ENCODE peak calls at places on chromosomes 5 and 9, in four cellular contexts. V is K562, J is GM12878, M is H1. R is an unnamed sample.

GRCh38 chr5:63822633-63823032 is 139.6 kb downstream of the HTR1A start:
- DNase-seq in V (no peak), J (no peak), M (no peak), R (no peak)

GRCh38 chr9:108761530-108762347 is 94.0 kb downstream of the ACTL7B start:
- DNase-seq in V (peak), M (peak), J (no peak), R (peak)

GRCh38 chr5:107289030-107289714 is 381.6 kb downstream of the EFNA5 start:
- DNase-seq in M (no peak), V (no peak), J (peak), R (no peak)

GRCh38 chr9:6186691-6187090 is 28.9 kb upstream of the IL33 start:
- DNase-seq in V (no peak), M (no peak), J (no peak), R (no peak)

GRCh38 chr5:132961887-132962286 is 1.5 kb downstream of the AFF4 start:
- DNase-seq in V (no peak), M (no peak), J (no peak), R (peak)

GRCh38 chr9:129310666-129311350 is 132.7 kb upstream of the IER5L start:
- DNase-seq in J (no peak), V (no peak), M (no peak), R (peak)

GRCh38 chr5:612498-613424 is 621 bp downstream of the CEP72 start:
- DNase-seq in M (no peak), J (no peak), V (no peak), R (no peak)

GRCh38 chr9:33185858-33186257 is 18.7 kb upstream of the B4GALT1 start:
- DNase-seq in V (no peak), M (no peak), J (no peak), R (no peak)

GRCh38 chr5:1950708-1951103 is 68.0 kb upstream of the IRX4 start:
- DNase-seq in V (no peak), J (no peak), M (no peak), R (no peak)

GRCh38 chr9:119736478-119737454 is 367.5 kb upstream of the BRINP1 start:
- DNase-seq in J (peak), M (no peak), V (no peak), R (no peak)

GRCh38 chr9:114289106-114289505 is 33.8 kb upstream of the ORM1 start:
- DNase-seq in J (no peak), M (no peak), V (no peak), R (no peak)

GRCh38 chr9:135240222-135240621 is 152.8 kb downstream of the OLFM1 start:
- DNase-seq in M (no peak), J (no peak), V (no peak), R (no peak)

GRCh38 chr5:67165524-67166459 is 30.8 kb downstream of the CD180 start:
- DNase-seq in J (no peak), M (peak), V (peak), R (peak)

GRCh38 chr9:131423171-131423581 is 29.3 kb downstream of the PRRC2B start:
- DNase-seq in M (peak), V (no peak), J (peak), R (peak)

GRCh38 chr5:163727028-163727427 is 221.6 kb downstream of the MAT2B start:
- DNase-seq in J (peak), V (no peak), M (no peak), R (no peak)

GRCh38 chr5:126656397-126657007 is 55.8 kb downstream of the PHAX start:
- DNase-seq in J (no peak), V (peak), M (no peak), R (peak)

GRCh38 chr9:80285325-80285724 is 713.6 kb downstream of the TLE4 start:
- DNase-seq in V (no peak), M (no peak), J (no peak), R (peak)

GRCh38 chr5:26024774-26025173 is 1013.6 kb downstream of the CDH9 start:
- DNase-seq in J (no peak), M (peak), V (no peak), R (no peak)

GRCh38 chr5:131877873-131878272 is 67.6 kb downstream of the MEIKIN start:
- DNase-seq in M (no peak), J (no peak), V (no peak), R (no peak)

GRCh38 chr5:110590187-110590586 is 136.3 kb downstream of the TMEM232 start:
- DNase-seq in J (no peak), V (no peak), M (no peak), R (peak)

GRCh38 chr9:14062449-14063187 is 251.3 kb downstream of the NFIB start:
- DNase-seq in M (no peak), J (no peak), V (no peak), R (peak)

DNA sequence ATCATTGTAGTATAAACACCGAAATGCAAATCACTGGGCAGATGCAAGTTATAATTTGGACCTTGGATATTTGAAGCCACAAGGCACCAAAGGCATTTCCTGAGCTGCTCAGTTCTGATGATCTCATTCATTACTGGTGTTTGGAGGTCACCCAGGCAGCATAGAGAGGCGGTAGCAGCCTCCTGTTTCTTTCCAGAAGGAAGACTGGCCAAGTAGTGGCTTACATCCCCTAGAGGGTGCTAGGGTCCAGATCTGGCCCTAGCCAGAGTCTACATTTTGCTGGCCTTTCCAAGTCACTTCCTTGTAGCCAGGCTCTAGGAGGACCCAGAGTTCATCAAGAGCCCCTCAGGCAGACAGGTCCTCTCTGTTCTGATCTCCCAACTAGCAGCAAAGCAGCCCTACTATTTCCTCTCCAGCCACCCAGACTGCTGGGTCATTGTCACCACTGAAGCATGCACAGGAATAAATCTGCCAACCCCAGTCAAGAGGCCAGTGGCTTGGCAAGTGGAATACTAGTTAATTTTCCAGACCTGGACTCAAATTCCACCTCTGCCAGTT is 33.4 kb upstream of the TTC1 start:
- DNase-seq in M (no peak), J (no peak), V (no peak), R (peak)
- TF ChIP-seq CHD1 in M (no peak), J (no peak), V (no peak), R (no peak)

GRCh38 chr5:117337064-117337749 is 762.6 kb upstream of the SEMA6A start:
- DNase-seq in V (no peak), M (no peak), J (no peak), R (no peak)
- TF ChIP-seq CHD1 in V (no peak), M (no peak), J (no peak), R (no peak)

GRCh38 chr9:115595951-115596742 is 478.2 kb upstream of the TNC start:
- DNase-seq in J (no peak), M (no peak), V (no peak), R (peak)

GRCh38 chr9:115594551-115594950 is 476.6 kb upstream of the TNC start:
- DNase-seq in J (no peak), M (no peak), V (no peak), R (peak)

GRCh38 chr9:115596743-115597080 is 478.8 kb upstream of the TNC start:
- DNase-seq in M (no peak), V (no peak), J (no peak), R (no peak)

GRCh38 chr9:115591584-115591984 is 473.6 kb upstream of the TNC start:
- DNase-seq in V (peak), J (peak), M (peak), R (peak)

GRCh38 chr9:115593587-115594091 is 475.7 kb upstream of the TNC start:
- DNase-seq in J (no peak), M (no peak), V (peak), R (peak)
- TF ChIP-seq CHD1 in J (no peak), M (no peak), V (no peak), R (no peak)

GRCh38 chr9:19485193-19485592 is 76.4 kb downstream of the ACER2 start:
- DNase-seq in J (no peak), V (no peak), M (no peak), R (no peak)
- TF ChIP-seq CHD1 in J (no peak), V (no peak), M (no peak), R (no peak)

GRCh38 chr9:123401879-123402513 is 46.0 kb downstream of the CRB2 start:
- DNase-seq in J (no peak), M (no peak), V (peak), R (peak)

GRCh38 chr9:123400926-123401503 is 45.0 kb downstream of the CRB2 start:
- DNase-seq in J (no peak), V (no peak), M (no peak), R (no peak)

GRCh38 chr9:123397975-123398374 is 42.0 kb downstream of the CRB2 start:
- DNase-seq in M (no peak), V (no peak), J (no peak), R (no peak)

GRCh38 chr9:123402981-123403509 is 47.0 kb downstream of the CRB2 start:
- DNase-seq in J (no peak), V (no peak), M (no peak), R (no peak)

DNA sequence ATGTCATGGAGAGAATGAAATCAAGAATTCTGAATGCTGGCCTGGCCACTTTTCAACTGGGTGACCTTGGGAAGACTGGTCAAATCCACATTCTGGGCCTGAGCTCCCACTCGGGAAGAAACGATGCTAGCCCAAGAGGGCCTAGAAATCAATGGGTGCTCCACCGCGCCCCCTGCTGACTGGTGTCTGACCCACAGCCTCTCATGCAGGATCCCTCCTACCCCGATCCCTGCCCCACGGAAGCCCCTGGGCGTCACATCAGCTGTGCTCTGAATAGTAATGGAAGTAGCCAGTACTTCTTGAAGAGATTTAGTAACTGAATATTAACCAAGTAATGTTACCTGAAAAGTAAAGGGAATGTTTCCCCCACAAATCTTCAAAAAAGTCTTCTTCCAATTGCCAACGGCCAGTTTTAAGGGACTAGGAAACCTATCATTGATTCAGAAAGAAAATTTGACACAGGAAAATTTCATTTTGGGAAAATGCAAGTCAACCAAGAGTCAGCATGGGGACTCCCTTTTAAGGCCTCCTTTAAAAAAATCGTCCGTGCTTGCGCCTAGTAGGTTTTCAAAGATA is 43.9 kb downstream of the CRB2 start:
- DNase-seq in J (no peak), M (no peak), V (peak), R (no peak)
- TF ChIP-seq CHD1 in J (no peak), M (no peak), V (no peak), R (no peak)

GRCh38 chr9:20016611-20017010 is 227.8 kb upstream of the SLC24A2 start:
- DNase-seq in V (no peak), M (no peak), J (no peak), R (no peak)

GRCh38 chr9:20014168-20014567 is 225.3 kb upstream of the SLC24A2 start:
- DNase-seq in V (no peak), M (no peak), J (no peak), R (no peak)

GRCh38 chr9:20012232-20012631 is 223.4 kb upstream of the SLC24A2 start:
- DNase-seq in V (no peak), J (no peak), M (no peak), R (no peak)

GRCh38 chr9:20009606-20010005 is 220.8 kb upstream of the SLC24A2 start:
- DNase-seq in J (no peak), M (no peak), V (no peak), R (no peak)

DNA sequence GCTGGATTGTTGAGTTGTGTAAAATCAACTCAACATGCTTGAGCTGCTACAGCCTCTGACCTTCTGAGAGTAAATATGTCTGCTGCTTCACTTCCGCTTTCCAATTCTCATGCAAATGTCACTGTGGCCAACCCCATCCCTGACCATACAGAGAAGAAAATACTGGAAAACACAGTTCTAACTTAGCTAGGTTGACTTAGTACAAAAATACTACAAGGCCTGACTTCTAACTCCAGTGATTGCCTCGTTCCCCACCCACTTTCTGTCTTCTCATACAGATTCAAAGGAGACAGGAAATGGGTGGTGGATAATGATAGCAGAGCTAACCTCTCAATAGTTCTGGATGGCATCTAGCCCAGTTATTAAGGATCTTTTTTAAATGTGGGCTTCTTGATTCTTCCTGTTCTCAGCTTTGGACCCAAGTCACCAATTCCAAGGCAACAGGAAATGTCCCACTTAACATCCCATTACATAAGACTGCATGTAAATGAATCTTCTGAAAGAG is 226.6 kb upstream of the SLC24A2 start:
- DNase-seq in V (no peak), J (peak), M (no peak), R (no peak)
- TF ChIP-seq CHD1 in V (no peak), J (no peak), M (no peak), R (no peak)

DNA sequence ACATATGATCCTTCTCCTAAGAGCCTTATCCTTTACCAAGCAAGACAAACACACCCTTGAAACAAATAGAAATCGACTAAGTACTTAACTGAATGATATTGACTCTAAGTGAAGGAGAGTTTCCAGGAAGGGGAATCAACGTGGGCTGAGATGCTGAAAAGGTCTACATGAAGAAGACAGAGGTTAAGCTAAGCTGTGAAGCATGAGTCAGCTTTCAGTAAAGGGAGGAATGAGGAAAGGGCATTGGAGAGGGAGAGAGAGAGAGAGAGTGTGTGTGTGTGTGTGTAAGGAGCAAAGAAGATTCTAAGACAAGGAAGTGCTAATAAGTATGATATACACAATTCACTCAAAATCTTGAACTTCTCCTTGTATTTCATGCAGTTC is 83.6 kb upstream of the LIFR start:
- DNase-seq in M (no peak), V (no peak), J (no peak), R (peak)
- TF ChIP-seq CHD1 in M (no peak), V (no peak), J (no peak), R (no peak)

GRCh38 chr5:68431181-68431580 is 215.6 kb downstream of the PIK3R1 start:
- DNase-seq in M (no peak), J (no peak), V (no peak), R (no peak)

GRCh38 chr5:68433921-68434879 is 218.6 kb downstream of the PIK3R1 start:
- DNase-seq in M (peak), J (peak), V (peak), R (peak)

GRCh38 chr5:68430282-68430681 is 214.7 kb downstream of the PIK3R1 start:
- DNase-seq in M (no peak), J (no peak), V (no peak), R (no peak)

GRCh38 chr5:68431601-68432337 is 216.2 kb downstream of the PIK3R1 start:
- DNase-seq in J (no peak), V (no peak), M (no peak), R (no peak)

DNA sequence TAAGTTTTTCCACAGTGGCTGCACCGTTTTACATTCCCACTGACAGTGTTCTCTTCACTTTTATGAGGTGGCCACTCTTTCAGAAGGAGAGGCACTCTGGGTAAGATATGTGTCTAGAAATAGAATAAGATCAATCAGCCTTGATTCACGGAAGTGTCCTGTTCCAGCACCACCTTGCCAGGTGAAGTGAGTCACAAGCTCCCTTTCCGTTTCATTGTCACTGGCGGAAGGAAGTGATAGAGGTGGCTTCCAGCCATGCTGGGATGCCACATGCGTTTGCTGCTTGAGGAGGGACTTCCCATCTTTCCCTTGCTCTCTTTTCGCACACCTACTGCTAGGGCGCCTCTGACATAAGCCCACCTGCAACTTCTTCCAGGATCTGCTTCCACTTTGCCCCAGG is 217.1 kb downstream of the PIK3R1 start:
- DNase-seq in V (no peak), J (no peak), M (no peak), R (no peak)
- TF ChIP-seq CHD1 in V (no peak), J (no peak), M (no peak), R (no peak)